ENCODE peak calls at places on chromosomes 16 and 17, in five cellular contexts. M is left ventricle myocardium superior; V is C1 segment of cervical spinal cord; P is stimulated activated CD4-positive, alpha-beta T cell treated with anti-CD3 and anti-CD28 coated beads, Interleukin-15, amount 100 ng/mL, for 24 hours; K is hepatic stellate cell. S is an unnamed sample.

GRCh38 chr17:72811976-72812687 is 280.4 kb downstream of the SLC39A11 start:
- DNase-seq in P (no peak), K (no peak), M (no peak), V (no peak), S (no peak)

GRCh38 chr17:52024296-52024870 is 134.1 kb downstream of the CA10 start:
- DNase-seq in K (no peak), P (no peak), V (peak), M (no peak), S (no peak)

GRCh38 chr17:16407911-16408588 is 7.3 kb upstream of the TRPV2 start:
- DNase-seq in K (peak), V (peak), P (peak), M (peak), S (peak)

GRCh38 chr16:82603784-82604411 is 22.9 kb upstream of the CDH13 start:
- DNase-seq in K (peak), M (peak), V (peak), P (no peak), S (no peak)

GRCh38 chr16:85151603-85152413 is 39.5 kb upstream of the CIBAR2 start:
- DNase-seq in K (peak), M (peak), V (peak), P (no peak), S (no peak)

GRCh38 chr17:21199311-21199710 is 14.7 kb downstream of the TMEM11 start:
- DNase-seq in V (no peak), K (no peak), M (no peak), P (no peak), S (no peak)

GRCh38 chr16:50102046-50102756 is 36.4 kb downstream of the HEATR3 start:
- DNase-seq in P (no peak), M (no peak), V (no peak), K (peak), S (peak)

GRCh38 chr16:23874613-23875294 is 39.0 kb downstream of the PRKCB start:
- DNase-seq in V (no peak), P (no peak), K (no peak), M (no peak), S (no peak)

GRCh38 chr16:9966569-9967157 is 215.6 kb downstream of the GRIN2A start:
- DNase-seq in M (no peak), V (no peak), P (peak), K (no peak), S (peak)

GRCh38 chr16:24463196-24463945 is 76.0 kb upstream of the RBBP6 start:
- DNase-seq in M (no peak), P (no peak), K (no peak), V (no peak), S (no peak)

GRCh38 chr16:855471-855870 is 54.9 kb upstream of the GNG13 start:
- DNase-seq in K (no peak), V (no peak), M (no peak), P (no peak), S (no peak)

GRCh38 chr17:38572665-38573365 is 32.9 kb downstream of the SRCIN1 start:
- DNase-seq in K (no peak), P (no peak), V (peak), M (no peak), S (peak)

GRCh38 chr17:50117202-50118040 is 12.5 kb downstream of the SAMD14 start:
- DNase-seq in K (no peak), V (no peak), M (peak), P (peak), S (peak)

GRCh38 chr17:78488867-78489634 is 88.1 kb downstream of the DNAH17 start:
- DNase-seq in V (no peak), K (no peak), M (no peak), P (no peak), S (no peak)

GRCh38 chr17:7588553-7589203 is 1.2 kb downstream of the SOX15 start:
- DNase-seq in M (no peak), V (no peak), K (no peak), P (no peak), S (no peak)

GRCh38 chr17:69336996-69337395 is 10.1 kb upstream of the ABCA5 start:
- DNase-seq in M (no peak), P (no peak), V (no peak), K (no peak), S (no peak)

GRCh38 chr16:68859827-68860226 is 16.5 kb downstream of the TANGO6 start:
- DNase-seq in K (no peak), V (no peak), P (no peak), M (no peak), S (no peak)

GRCh38 chr16:8798174-8798527 is 512 bp downstream of the PMM2 start:
- DNase-seq in K (peak), V (no peak), P (no peak), M (no peak), S (peak)

GRCh38 chr16:7185689-7186088 is 147.0 kb upstream of the RBFOX1 start:
- DNase-seq in K (no peak), P (no peak), M (no peak), V (no peak), S (no peak)

GRCh38 chr16:57471852-57472664 is 9.6 kb downstream of the POLR2C start:
- DNase-seq in K (no peak), P (no peak), M (no peak), V (no peak), S (no peak)

GRCh38 chr16:57115148-57115503 is 22.7 kb downstream of the CPNE2 start:
- DNase-seq in M (no peak), K (no peak), V (no peak), P (no peak), S (no peak)

GRCh38 chr16:73179671-73180370 is 131.9 kb upstream of the ZFHX3 start:
- DNase-seq in M (peak), K (no peak), P (no peak), V (no peak), S (no peak)

GRCh38 chr16:56861092-56861610 is 3.9 kb upstream of the SLC12A3 start:
- DNase-seq in P (no peak), M (no peak), V (no peak), K (no peak), S (no peak)

GRCh38 chr16:81774348-81774747 is 4.7 kb upstream of the PLCG2 start:
- DNase-seq in K (no peak), V (no peak), P (no peak), M (peak), S (no peak)

GRCh38 chr16:12095275-12096161 is 119.0 kb downstream of the SNX29 start:
- DNase-seq in P (peak), K (peak), V (peak), M (peak), S (peak)

GRCh38 chr16:52466998-52467397 is 79.9 kb downstream of the TOX3 start:
- DNase-seq in V (no peak), K (no peak), P (no peak), M (no peak), S (no peak)

GRCh38 chr17:77327566-77328463 is 187.0 kb downstream of the SEC14L1 start:
- DNase-seq in M (no peak), P (no peak), V (no peak), K (no peak), S (no peak)

GRCh38 chr16:88743693-88744519 is 37.6 kb downstream of the CTU2 start:
- DNase-seq in V (peak), P (peak), K (peak), M (peak), S (peak)

GRCh38 chr16:31002252-31002700 is 8.2 kb downstream of the STX1B start:
- DNase-seq in V (no peak), K (no peak), M (no peak), P (no peak), S (no peak)

GRCh38 chr17:43399839-43400328 is 1.1 kb downstream of the ARL4D start:
- DNase-seq in P (no peak), M (peak), K (no peak), V (no peak), S (peak)

GRCh38 chr17:68296217-68297140 is 5.2 kb downstream of the ARSG start:
- DNase-seq in M (no peak), K (no peak), V (no peak), P (peak), S (peak)

GRCh38 chr16:30644334-30644830 is 6.4 kb upstream of the PRR14 start:
- DNase-seq in V (no peak), K (no peak), M (no peak), P (no peak), S (no peak)

GRCh38 chr17:5819921-5820685 is 235.8 kb upstream of the NLRP1 start:
- DNase-seq in K (no peak), M (no peak), P (no peak), V (no peak), S (no peak)

GRCh38 chr17:62048262-62048661 is 16.8 kb downstream of the MED13 start:
- DNase-seq in M (no peak), V (no peak), P (no peak), K (no peak), S (no peak)

GRCh38 chr17:79910985-79911361 is 71.7 kb upstream of the CBX4 start:
- DNase-seq in K (no peak), M (peak), P (no peak), V (no peak), S (no peak)

GRCh38 chr16:11783319-11784047 is 13.6 kb downstream of the ZC3H7A start:
- DNase-seq in V (no peak), M (no peak), P (peak), K (no peak), S (peak)

GRCh38 chr17:19302791-19303233 is 59.7 kb downstream of the B9D1 start:
- DNase-seq in P (no peak), M (no peak), V (no peak), K (no peak), S (no peak)